ENCODE peak calls at places on chromosomes 4 and X, in four cellular contexts. R, X, I and D are unnamed samples.

GRCh38 chr4:18020145-18020670 is 1.3 kb downstream of the LCORL start:
- DNase-seq in R (no peak), X (peak), I (peak), D (no peak)

GRCh38 chr4:88219099-88219498 is 60.7 kb upstream of the ABCG2 start:
- DNase-seq in R (peak), X (peak), I (peak), D (no peak)

GRCh38 chrX:68571292-68572256 is 72.7 kb downstream of the YIPF6 start:
- DNase-seq in R (peak), X (peak), I (peak), D (no peak)

GRCh38 chr4:54958236-54958635 is 167.2 kb downstream of the KDR start:
- DNase-seq in R (no peak), X (no peak), I (no peak), D (no peak)

GRCh38 chrX:146006637-146007036 is 189.0 kb downstream of the SLITRK2 start:
- DNase-seq in R (no peak), X (no peak), I (no peak), D (no peak)

GRCh38 chrX:49171752-49172279 is at the start of gene PLP2:
- DNase-seq in R (no peak), X (peak), I (peak), D (no peak)

GRCh38 chr4:102825261-102826071 is 1.9 kb downstream of the UBE2D3 start:
- DNase-seq in R (peak), X (peak), I (peak), D (peak)

GRCh38 chrX:119729408-119730201 is 28.8 kb upstream of the SOWAHD start:
- DNase-seq in R (peak), X (peak), I (peak), D (no peak)

GRCh38 chr4:2292679-2293108 is 30.8 kb upstream of the MXD4 start:
- DNase-seq in R (peak), X (no peak), I (peak), D (no peak)

GRCh38 chr4:182862166-182862875 is 54.9 kb downstream of the DCTD start:
- DNase-seq in R (no peak), X (no peak), I (no peak), D (no peak)

GRCh38 chr4:11542952-11543351 is 114.3 kb upstream of the HS3ST1 start:
- DNase-seq in R (no peak), X (no peak), I (no peak), D (no peak)

GRCh38 chr4:26093561-26093960 is 179.5 kb downstream of the SMIM20 start:
- DNase-seq in R (no peak), X (no peak), I (no peak), D (no peak)

GRCh38 chr4:15855804-15856475 is 77.8 kb downstream of the CD38 start:
- DNase-seq in R (no peak), X (no peak), I (no peak), D (peak)

GRCh38 chr4:143185253-143186107 is 763 bp downstream of the USP38 start:
- DNase-seq in R (no peak), X (peak), I (peak), D (no peak)

GRCh38 chr4:121138014-121138413 is 26.1 kb downstream of the TNIP3 start:
- DNase-seq in R (no peak), X (peak), I (no peak), D (no peak)

GRCh38 chr4:47852121-47852520 is 14.3 kb upstream of the CORIN start:
- DNase-seq in R (peak), X (no peak), I (no peak), D (peak)

GRCh38 chr4:168386002-168386401 is 67.5 kb upstream of the DDX60 start:
- DNase-seq in R (no peak), X (no peak), I (no peak), D (no peak)

GRCh38 chr4:56653461-56654237 is 27.4 kb downstream of the HOPX start:
- DNase-seq in R (no peak), X (no peak), I (no peak), D (no peak)

GRCh38 chrX:20802036-20802435 is 535.3 kb upstream of the RPS6KA3 start:
- DNase-seq in R (no peak), X (no peak), I (no peak), D (no peak)

GRCh38 chrX:74458738-74459137 is 37.4 kb downstream of the SLC16A2 start:
- DNase-seq in R (no peak), X (no peak), I (peak), D (no peak)

GRCh38 chr4:75727073-75727472 is 2.7 kb downstream of the USO1 start:
- DNase-seq in R (no peak), X (no peak), I (no peak), D (no peak)

GRCh38 chrX:7263961-7264360 is 116.0 kb upstream of the PUDP start:
- DNase-seq in R (no peak), X (no peak), I (no peak), D (peak)

GRCh38 chrX:135403374-135403773 is 18.4 kb upstream of the SMIM10L2A start:
- DNase-seq in R (no peak), X (no peak), I (no peak), D (no peak)

GRCh38 chr4:3487861-3488260 is 24.8 kb downstream of the DOK7 start:
- DNase-seq in R (no peak), X (no peak), I (no peak), D (no peak)

GRCh38 chr4:146340798-146341197 is 126.5 kb downstream of the REELD1 start:
- DNase-seq in R (no peak), X (peak), I (no peak), D (no peak)

GRCh38 chr4:99658666-99659065 is 1.0 kb upstream of the C4orf54 start:
- DNase-seq in R (no peak), X (no peak), I (no peak), D (no peak)

GRCh38 chr4:17009871-17010367 is 111.5 kb upstream of the LDB2 start:
- DNase-seq in R (no peak), X (no peak), I (no peak), D (no peak)
- TF ChIP-seq CTCF in R (no peak), X (no peak), I (no peak), D (no peak)

GRCh38 chr4:41014158-41014557 is 200.2 kb downstream of the APBB2 start:
- DNase-seq in R (no peak), X (no peak), I (no peak), D (no peak)

GRCh38 chr4:41013746-41014145 is 200.6 kb downstream of the APBB2 start:
- DNase-seq in R (no peak), X (no peak), I (no peak), D (no peak)

GRCh38 chr4:41012308-41012707 is 202.0 kb downstream of the APBB2 start:
- DNase-seq in R (no peak), X (no peak), I (no peak), D (no peak)

GRCh38 chr4:41006141-41006540 is 208.2 kb downstream of the APBB2 start:
- DNase-seq in R (no peak), X (no peak), I (no peak), D (no peak)

GRCh38 chr4:41009411-41009810 is 204.9 kb downstream of the APBB2 start:
- DNase-seq in R (no peak), X (no peak), I (no peak), D (no peak)
- H3K4me3 ChIP-seq in R (no peak), X (no peak), I (no peak), D (no peak)

GRCh38 chrX:56968980-56969379 is 26.4 kb downstream of the SPIN3 start:
- DNase-seq in R (no peak), X (no peak), I (no peak), D (no peak)
- TF ChIP-seq CTCF in R (no peak), X (no peak), I (no peak), D (no peak)

DNA sequence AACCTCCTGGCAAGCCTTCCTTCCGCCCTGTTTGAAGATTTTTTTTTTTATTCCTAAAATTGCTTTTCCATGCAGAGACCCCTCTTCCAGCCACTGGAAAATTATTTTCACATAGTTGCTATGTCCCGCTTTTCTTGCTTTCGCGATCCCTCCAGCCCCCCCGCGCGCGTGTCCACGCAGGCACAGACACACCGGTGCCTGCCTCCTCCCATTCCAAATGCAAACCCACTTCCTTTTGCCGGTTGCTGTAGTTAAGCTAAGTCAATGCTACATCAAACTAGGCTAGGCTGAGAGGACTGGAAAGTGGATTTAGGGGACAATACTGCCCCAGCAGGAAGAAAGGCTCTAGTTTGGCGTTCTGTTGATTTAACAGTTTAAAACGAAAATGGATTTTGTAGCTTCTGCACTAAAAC is 111.0 kb downstream of the DHX15 start:
- DNase-seq in R (no peak), X (no peak), I (peak), D (no peak)
- H3K4me3 ChIP-seq in R (peak), X (peak), I (peak), D (peak)

DNA sequence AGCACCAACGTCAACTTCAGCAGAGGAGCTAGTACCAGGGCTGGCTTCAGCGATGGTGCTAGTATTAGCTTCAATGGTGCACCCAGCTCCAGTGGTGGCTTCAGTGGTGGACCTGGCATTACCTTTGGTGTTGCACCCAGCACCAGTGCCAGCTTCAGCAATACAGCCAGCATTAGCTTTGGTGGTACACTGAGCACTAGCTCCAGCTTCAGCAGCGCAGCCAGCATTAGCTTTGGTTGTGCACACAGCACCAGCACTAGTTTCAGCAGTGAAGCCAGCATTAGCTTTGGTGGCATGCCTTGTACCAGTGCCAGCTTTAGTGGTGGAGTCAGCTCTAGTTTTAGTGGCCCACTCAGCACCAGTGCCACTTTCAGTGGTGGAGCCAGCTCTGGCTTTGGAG is 8.3 kb downstream of the TRO start:
- DNase-seq in R (no peak), X (no peak), I (peak), D (no peak)
- TF ChIP-seq CTCF in R (no peak), X (no peak), I (no peak), D (no peak)